ENCODE peak calls at places on chromosomes 1 and 21, in five cellular contexts. H is lower leg skin, C is Peyer's patch, Z is adrenal gland, M is body of pancreas. Q is an unnamed sample.

GRCh38 chr1:84488107-84488506 is 9.0 kb downstream of the RPF1 start:
- DNase-seq in C (no peak), H (no peak), Z (no peak), M (no peak), Q (no peak)

GRCh38 chr1:72724951-72725863 is 442.9 kb upstream of the NEGR1 start:
- DNase-seq in C (no peak), M (no peak), Z (no peak), H (no peak), Q (peak)

GRCh38 chr21:37101384-37101783 is 28.3 kb downstream of the TTC3 start:
- DNase-seq in M (no peak), C (no peak), H (no peak), Z (no peak), Q (no peak)

GRCh38 chr1:111702504-111703050 is 36.6 kb downstream of the INKA2 start:
- DNase-seq in M (no peak), H (no peak), Z (no peak), C (no peak), Q (no peak)

GRCh38 chr1:173451981-173452380 is 25.2 kb upstream of the PRDX6 start:
- DNase-seq in M (peak), H (no peak), C (no peak), Z (no peak), Q (no peak)

GRCh38 chr1:221025391-221026355 is 146.4 kb downstream of the HLX start:
- DNase-seq in Z (no peak), M (peak), C (peak), H (no peak), Q (no peak)

GRCh38 chr1:115112496-115113375 is 23.4 kb upstream of the TSPAN2 start:
- DNase-seq in Z (peak), M (peak), H (no peak), C (peak), Q (peak)

GRCh38 chr1:218390625-218391024 is 45.5 kb downstream of the TGFB2 start:
- DNase-seq in Z (no peak), H (no peak), M (no peak), C (no peak), Q (no peak)

GRCh38 chr21:41762236-41762635 is 4.6 kb downstream of the RIPK4 start:
- DNase-seq in Z (no peak), H (no peak), M (no peak), C (no peak), Q (no peak)

GRCh38 chr1:185719021-185719420 is 15.2 kb upstream of the HMCN1 start:
- DNase-seq in M (peak), H (peak), Z (peak), C (no peak), Q (no peak)

GRCh38 chr1:203166192-203166940 is 9.3 kb downstream of the MYBPH start:
- DNase-seq in C (no peak), Z (no peak), M (peak), H (no peak), Q (peak)

GRCh38 chr1:197303463-197303862 is 35.4 kb downstream of the CRB1 start:
- DNase-seq in M (no peak), C (no peak), Z (no peak), H (no peak), Q (no peak)

DNA sequence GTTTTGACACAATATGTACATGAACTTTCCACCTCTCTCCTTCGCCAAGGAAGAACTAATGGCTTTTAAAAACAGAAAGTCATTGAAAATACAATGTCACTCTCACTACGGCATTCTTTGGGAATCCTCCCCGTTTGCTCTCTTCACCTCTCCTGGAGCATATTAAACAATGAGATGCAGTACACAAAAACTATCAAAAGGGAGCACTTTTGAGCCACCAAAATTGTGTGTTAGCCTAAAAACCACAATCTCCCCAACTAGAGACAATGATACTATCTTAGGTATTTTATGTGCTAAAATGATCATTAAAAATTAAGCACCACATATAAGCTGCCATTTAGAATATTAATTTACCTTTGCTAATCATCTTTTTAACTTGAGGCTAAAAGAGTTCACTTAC is 425.5 kb downstream of the KCTD3 start:
- DNase-seq in M (no peak), H (no peak), C (no peak), Z (no peak), Q (no peak)
- TF ChIP-seq POLR2A in M (no peak), H (no peak), C (no peak), Z (no peak), Q (no peak)

GRCh38 chr21:15397258-15397657 is 332.5 kb upstream of the NRIP1 start:
- DNase-seq in C (no peak), Z (no peak), H (no peak), M (no peak), Q (no peak)
- TF ChIP-seq POLR2A in C (no peak), Z (no peak), H (no peak), M (no peak), Q (no peak)

DNA sequence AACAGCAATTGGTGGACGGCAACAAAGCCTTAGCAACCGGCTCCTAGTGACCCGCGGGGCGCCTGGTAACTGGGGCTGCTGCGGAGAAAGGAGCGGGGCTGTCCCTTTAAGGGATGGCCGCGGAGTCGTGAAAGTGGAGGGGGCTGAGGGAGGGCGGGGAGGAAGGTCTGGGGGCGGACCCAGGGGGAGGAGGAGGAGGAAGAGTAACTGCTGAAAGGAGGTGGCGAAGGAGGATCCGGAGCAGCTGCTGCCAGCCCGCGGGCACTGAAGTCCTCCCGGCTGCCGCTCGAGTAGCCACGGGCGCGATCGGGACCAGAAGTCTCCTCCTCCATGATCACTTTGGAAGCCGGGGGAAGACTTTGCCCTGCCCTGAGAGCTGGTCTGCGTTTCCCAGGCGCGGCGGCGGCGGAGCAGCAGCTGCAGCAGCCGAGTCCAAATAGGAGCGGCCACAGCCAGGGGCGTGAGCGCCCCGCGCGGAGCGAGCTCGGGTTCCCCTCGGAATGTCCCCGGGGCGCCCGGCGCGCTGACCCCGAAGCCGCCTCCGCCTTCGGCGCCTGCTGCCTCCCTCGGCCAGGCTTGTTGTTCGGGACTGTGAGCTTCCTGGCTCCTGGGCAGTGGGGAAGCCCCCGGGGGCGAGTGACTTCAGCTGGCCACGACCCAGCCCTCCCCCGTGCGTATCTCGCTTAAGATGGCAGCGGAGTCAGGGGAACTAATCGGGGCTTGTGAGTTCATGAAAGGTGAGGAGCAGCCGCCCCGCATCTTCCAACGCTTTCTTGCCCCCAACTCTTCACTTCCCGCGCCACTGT is at the start of gene CDC14A:
- DNase-seq in Z (peak), C (peak), M (peak), H (peak), Q (peak)
- TF ChIP-seq POLR2A in Z (peak), C (peak), M (peak), H (no peak), Q (peak)

GRCh38 chr1:161198877-161199431 is at the start of gene ADAMTS4:
- DNase-seq in C (peak), Z (peak), M (peak), H (peak), Q (peak)
- TF ChIP-seq POLR2A in C (peak), Z (peak), M (peak), H (no peak), Q (no peak)

GRCh38 chr21:44969965-44970755 is 30.3 kb downstream of the SLX9 start:
- DNase-seq in Z (peak), M (no peak), H (no peak), C (no peak), Q (peak)
- TF ChIP-seq POLR2A in Z (no peak), M (no peak), H (no peak), C (no peak), Q (no peak)

GRCh38 chr1:226109829-226110248 is 47.3 kb downstream of the H3-3A start:
- DNase-seq in Z (peak), C (peak), H (peak), M (peak), Q (peak)
- TF ChIP-seq POLR2A in Z (no peak), C (no peak), H (no peak), M (no peak), Q (no peak)

GRCh38 chr1:149883598-149884247 is 15.6 kb upstream of the BOLA1 start:
- DNase-seq in M (no peak), C (peak), Z (no peak), H (peak), Q (no peak)
- TF ChIP-seq POLR2A in M (peak), C (no peak), Z (peak), H (no peak), Q (peak)

DNA sequence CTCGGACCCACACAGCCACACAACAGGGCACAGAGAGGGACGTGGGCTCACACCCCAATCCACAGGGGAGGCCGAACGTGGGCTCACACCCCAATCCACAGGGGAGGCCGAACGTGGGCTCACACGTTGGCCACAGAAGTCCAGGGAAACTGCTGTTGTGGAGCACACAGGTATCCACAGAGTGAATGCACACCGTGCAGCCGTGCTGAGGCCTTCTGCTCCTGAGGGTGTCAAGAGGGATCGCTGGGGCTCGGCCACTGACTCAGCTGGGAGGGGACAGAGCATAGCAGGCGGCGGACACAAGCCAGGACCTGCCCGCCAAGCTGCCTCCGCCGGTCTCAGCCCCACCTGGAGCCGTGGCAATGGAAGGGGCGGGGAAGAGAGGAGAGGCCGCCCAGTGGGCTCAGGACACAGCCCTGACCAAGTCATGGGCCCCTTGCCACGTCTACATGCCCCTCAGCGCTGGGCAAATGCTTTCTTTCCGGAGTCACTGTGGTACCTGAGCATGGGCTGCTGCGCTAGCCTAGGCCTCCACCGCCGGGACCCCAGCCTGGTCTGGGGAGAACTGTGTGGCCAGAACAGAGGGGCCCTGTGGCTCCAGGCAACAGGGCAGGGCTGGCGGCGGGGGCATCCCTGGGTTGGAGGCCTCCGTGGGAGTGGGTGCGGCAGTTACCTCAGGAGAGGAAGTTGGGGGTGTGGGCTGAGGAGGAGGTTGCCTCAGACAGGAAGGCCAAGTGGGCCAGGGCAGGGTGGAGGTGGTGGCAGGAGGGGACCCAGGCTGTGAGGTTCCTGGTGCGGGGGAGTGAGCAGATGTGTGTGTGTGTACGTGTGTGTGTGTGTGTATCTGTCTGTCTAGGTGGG is 1.2 kb downstream of the SYTL1 start:
- DNase-seq in C (peak), M (peak), Z (no peak), H (no peak), Q (peak)
- TF ChIP-seq POLR2A in C (no peak), M (peak), Z (no peak), H (no peak), Q (no peak)

GRCh38 chr1:5423109-5423508 is 569.1 kb downstream of the NPHP4 start:
- DNase-seq in M (no peak), C (peak), Z (no peak), H (no peak), Q (peak)
- TF ChIP-seq POLR2A in M (no peak), C (no peak), Z (no peak), H (no peak), Q (no peak)

Q was measured in spleen.